ENCODE peak calls at places on chromosomes 7 and 10, in five cellular contexts. T is Peyer's patch, F is IMR-90, C is breast epithelium, Y is prostate gland. S is an unnamed sample.
A peak's percentile ranks its signal among the peaks of the same experiment; 100 is the strongest.

GRCh38 chr7:143931739-143932138 is 3.3 kb upstream of the OR2F2 start:
- DNase-seq in T (no peak), C (no peak), F (peak; percentile 35), Y (no peak), S (no peak)

GRCh38 chr7:111741811-111742240 is 179.5 kb upstream of the IMMP2L start:
- DNase-seq in T (peak; percentile 71), C (peak; percentile 32), F (peak; percentile 76), Y (peak; percentile 65), S (peak; percentile 41)

GRCh38 chr10:71729023-71729649 is 9.6 kb upstream of the C10orf105 start:
- DNase-seq in Y (peak; percentile 53), C (no peak), F (no peak), T (peak; percentile 83), S (peak; percentile 50)

GRCh38 chr10:103493362-103493871 is at the start of gene NEURL1:
- DNase-seq in Y (no peak), C (no peak), T (no peak), F (no peak), S (no peak)

GRCh38 chr7:107661081-107661864 is 645 bp downstream of the SLC26A4 start:
- DNase-seq in T (peak; percentile 74), F (peak; percentile 45), Y (peak; percentile 64), C (peak; percentile 32), S (no peak)

GRCh38 chr10:119595715-119596515 is 849 bp downstream of the TIAL1 start:
- DNase-seq in C (peak; percentile 32), Y (peak; percentile 24), F (peak; percentile 44), T (peak; percentile 71), S (no peak)

GRCh38 chr10:80050752-80051151 is 27.7 kb upstream of the TMEM254 start:
- DNase-seq in Y (no peak), T (no peak), F (no peak), C (no peak), S (no peak)

GRCh38 chr10:97030894-97031293 is 154.9 kb downstream of the SLIT1 start:
- DNase-seq in F (no peak), T (no peak), Y (no peak), C (no peak), S (no peak)

GRCh38 chr7:80699656-80700318 is 61.3 kb downstream of the CD36 start:
- DNase-seq in Y (no peak), F (peak; percentile 44), C (no peak), T (no peak), S (no peak)

GRCh38 chr7:27207348-27207985 is 7.6 kb upstream of the HOXA13 start:
- DNase-seq in T (no peak), Y (no peak), C (no peak), F (no peak), S (no peak)

GRCh38 chr10:28839600-28840007 is 162.3 kb downstream of the BAMBI start:
- DNase-seq in T (no peak), C (no peak), Y (peak; percentile 9), F (peak; percentile 79), S (no peak)

GRCh38 chr7:26081627-26082026 is 70.4 kb upstream of the NFE2L3 start:
- DNase-seq in C (no peak), Y (no peak), F (no peak), T (peak; percentile 71), S (no peak)

GRCh38 chr10:22252286-22252800 is 34.5 kb upstream of the EBLN1 start:
- DNase-seq in C (peak; percentile 32), F (no peak), T (peak; percentile 54), Y (peak; percentile 56), S (no peak)

GRCh38 chr7:134187893-134188292 is 60.8 kb downstream of the LRGUK start:
- DNase-seq in C (no peak), Y (no peak), F (no peak), T (no peak), S (no peak)

GRCh38 chr10:48462482-48463020 is 142.3 kb downstream of the ARHGAP22 start:
- DNase-seq in Y (no peak), F (no peak), T (peak; percentile 42), C (no peak), S (no peak)

DNA sequence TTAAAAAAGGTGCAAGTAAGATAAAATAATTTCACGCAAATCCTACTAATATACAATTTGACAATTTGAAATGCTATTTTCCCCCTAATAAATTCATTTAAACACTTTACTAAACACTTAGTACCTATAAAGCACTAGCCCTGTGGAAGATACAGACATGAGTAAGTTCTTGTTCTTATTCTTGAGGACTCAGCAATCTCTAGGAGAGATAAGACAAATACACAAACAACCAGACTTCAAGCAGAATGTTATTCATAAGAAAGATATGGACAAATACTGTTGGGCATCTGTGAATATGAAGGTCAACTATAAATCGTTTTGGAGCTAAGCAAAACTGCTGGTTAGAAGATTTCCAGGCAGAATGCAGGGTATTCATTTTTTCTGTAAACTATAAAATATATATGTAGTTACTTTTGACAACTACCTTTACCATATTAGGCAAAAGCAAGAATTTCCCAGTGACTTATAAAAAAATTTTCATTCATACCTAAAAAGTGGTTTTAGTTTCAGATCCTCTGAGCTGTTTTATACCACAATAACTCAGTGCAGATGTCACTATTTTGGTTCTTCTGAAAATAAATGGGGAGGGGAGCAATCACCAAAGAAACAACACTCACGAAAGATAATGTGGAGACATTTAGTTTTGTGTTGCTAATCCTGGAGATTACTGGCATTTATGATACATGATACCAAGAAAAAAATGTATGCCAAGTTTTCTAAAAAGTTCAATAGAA is 3.8 kb downstream of the VPS41 start:
- DNase-seq in T (no peak), C (no peak), F (peak; percentile 49), Y (no peak), S (no peak)
- TF ChIP-seq POLR2A in T (no peak), C (no peak), F (no peak), Y (no peak), S (no peak)

DNA sequence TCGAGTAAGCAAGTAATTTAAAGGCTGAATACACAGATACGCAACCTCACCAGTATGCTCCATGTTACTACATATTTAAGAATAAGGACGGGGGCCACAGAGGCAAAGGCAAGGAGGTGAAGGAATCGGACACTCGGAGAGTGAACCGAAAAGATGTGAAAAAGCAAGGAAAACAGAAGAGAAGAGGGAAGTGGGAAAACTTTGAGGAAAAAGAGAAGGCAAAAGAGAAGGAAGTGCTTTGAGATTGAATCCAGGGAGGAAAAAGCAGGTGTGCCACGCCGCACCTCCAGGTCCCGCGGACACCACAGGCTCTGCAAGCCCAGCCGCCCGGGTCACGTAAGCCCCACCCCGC is 367 bp upstream of the AVL9 start:
- DNase-seq in Y (no peak), F (no peak), T (no peak), C (no peak), S (no peak)
- TF ChIP-seq POLR2A in Y (no peak), F (no peak), T (no peak), C (peak; percentile 3), S (peak; percentile 52)

DNA sequence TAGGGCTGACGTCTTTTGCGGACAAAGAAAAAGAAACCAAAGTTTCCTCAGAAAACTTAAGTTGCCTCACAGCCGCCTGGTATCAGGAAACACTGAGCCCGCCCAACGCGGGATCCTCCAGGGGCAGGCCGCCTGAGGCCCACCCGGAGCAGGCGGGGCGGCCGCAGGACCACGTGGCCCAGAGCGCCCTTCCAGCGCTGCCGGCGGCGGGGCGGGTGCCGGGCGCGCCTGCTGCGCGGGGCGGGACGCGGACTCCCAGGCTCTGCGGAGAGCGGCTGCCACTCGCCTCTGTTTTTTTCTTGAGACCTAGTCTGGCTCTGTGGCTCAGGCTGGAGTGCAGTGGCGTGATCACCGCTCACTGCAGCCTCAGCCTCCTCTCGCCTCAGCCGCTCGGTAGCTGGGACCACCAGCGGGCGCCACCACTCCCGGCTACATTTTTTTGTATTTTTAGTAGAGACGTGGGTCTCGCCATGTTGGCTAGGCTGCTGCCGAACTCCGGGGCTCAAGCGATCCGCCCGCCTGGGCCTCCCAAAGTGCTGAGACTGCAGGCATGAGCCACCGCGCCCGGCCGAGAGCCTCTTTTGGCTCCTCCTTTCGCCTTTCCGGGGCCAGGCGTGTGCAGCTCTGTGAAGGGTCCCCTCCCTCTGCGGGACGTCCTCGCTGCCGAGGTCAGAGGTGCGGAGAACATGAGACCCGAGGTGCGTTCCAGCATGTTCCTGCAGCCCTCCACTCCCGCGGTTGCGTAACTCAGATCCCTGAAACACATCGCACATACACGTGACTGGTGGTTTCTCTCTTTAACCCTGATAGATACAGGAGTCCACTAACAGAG is 11.6 kb upstream of the HNRNPF start:
- DNase-seq in F (peak; percentile 78), C (peak; percentile 67), T (peak; percentile 94), Y (peak; percentile 68), S (peak; percentile 74)
- TF ChIP-seq POLR2A in F (peak; percentile 50), C (peak; percentile 7), T (peak; percentile 84), Y (peak; percentile 54), S (peak; percentile 34)

GRCh38 chr7:99560834-99561734 is 2.6 kb downstream of the ZNF655 start:
- DNase-seq in F (no peak), T (no peak), C (no peak), Y (no peak), S (no peak)

GRCh38 chr7:99559276-99559915 is 954 bp downstream of the ZNF655 start:
- DNase-seq in F (peak; percentile 38), Y (no peak), T (no peak), C (no peak), S (no peak)

GRCh38 chr7:99557196-99557607 is 1.2 kb upstream of the ZNF655 start:
- DNase-seq in C (no peak), T (no peak), F (peak; percentile 13), Y (no peak), S (no peak)

GRCh38 chr7:99557940-99558305 is 519 bp upstream of the ZNF655 start:
- DNase-seq in C (no peak), T (no peak), F (no peak), Y (peak; percentile 52), S (peak; percentile 49)

DNA sequence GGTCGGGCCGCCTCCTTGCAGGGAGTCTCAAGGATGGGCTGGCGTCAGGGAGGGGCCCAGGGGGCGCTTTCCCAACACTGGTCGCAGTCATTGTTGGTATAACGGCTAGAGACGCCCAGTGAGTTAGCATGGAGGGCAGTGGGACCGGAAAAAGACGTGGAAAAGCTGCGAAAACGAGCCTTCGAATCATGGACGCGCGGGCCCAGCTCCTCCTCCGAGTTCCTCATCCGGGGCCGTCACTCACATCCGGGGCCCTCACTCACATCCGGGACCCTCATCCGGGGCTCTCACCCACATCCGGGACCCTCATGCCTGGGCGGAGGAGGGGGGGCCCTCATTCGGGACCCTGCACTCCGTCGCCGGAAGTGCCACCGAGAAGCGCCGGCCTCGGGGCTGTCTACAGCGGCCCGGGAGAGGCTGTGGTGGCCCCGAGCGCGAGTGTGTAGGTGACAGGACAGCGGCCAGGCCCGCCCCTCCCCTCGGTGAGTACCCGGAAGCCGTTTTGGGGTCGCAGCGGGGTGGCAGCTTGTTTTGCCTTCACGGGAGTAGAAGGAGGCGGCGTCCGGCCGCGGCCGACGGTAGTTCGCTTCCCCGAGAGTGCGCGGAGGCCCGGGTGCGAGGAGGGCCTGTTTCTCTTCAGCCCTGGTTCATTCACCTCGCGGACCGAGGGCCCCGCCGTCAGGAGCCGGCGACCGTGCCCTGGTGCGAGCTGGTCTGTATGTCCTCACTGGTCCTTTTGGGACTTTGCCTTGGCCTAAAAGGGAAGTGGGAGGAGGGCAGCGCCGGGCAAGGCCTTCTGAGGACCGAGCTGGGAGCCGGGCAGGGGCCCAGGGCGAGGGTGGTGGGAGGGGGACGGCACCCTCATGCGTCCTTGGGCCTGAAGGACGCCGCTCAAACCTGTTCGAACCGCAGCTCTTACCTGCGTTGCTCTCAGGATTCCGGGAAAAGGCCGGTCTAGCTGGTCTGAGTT is at the start of gene ZNF655:
- DNase-seq in F (peak; percentile 85), T (peak; percentile 96), Y (peak; percentile 87), C (peak; percentile 89), S (peak; percentile 79)
- TF ChIP-seq POLR2A in F (peak; percentile 86), T (peak; percentile 72), Y (peak; percentile 75), C (peak; percentile 66), S (peak; percentile 67)